ENCODE peak calls at places on chromosomes 12 and 14, in nine cellular contexts. S is lower leg skin, Z is A549, F is Peyer's patch, J is IMR-90, B is uterus, X is prostate gland, G is body of pancreas, N is GM12892. U is an unnamed sample.

GRCh38 chr12:123972448-123973401 is at the start of the genes CCDC92 and ZNF664:
- DNase-seq in S (peak; percentile 79), Z (peak; percentile 94), F (peak; percentile 98), J (peak; percentile 90), B (peak; percentile 94), X (peak; percentile 91), G (peak; percentile 96), N (peak; percentile 96), U (peak; percentile 95)

GRCh38 chr12:129911437-129912049 is 7.7 kb upstream of the TMEM132D start:
- DNase-seq in S (no peak), Z (peak; percentile 59), F (no peak), J (no peak), B (no peak), X (peak; percentile 27), G (peak; percentile 75), N (peak; percentile 43), U (peak; percentile 59)

GRCh38 chr12:7642287-7642686 is 23.4 kb downstream of the APOBEC1 start:
- DNase-seq in S (no peak), Z (no peak), F (no peak), J (no peak), B (no peak), X (no peak), G (no peak), N (no peak), U (no peak)

GRCh38 chr14:24944800-24945199 is 105.1 kb downstream of the STXBP6 start:
- DNase-seq in S (no peak), Z (no peak), F (no peak), J (no peak), B (no peak), X (peak; percentile 34), G (no peak), N (no peak), U (no peak)

GRCh38 chr14:86865934-86866333 is 1127.0 kb downstream of the GALC start:
- DNase-seq in S (no peak), Z (no peak), F (no peak), J (no peak), B (no peak), X (no peak), G (no peak), N (no peak), U (no peak)

GRCh38 chr12:29146201-29146600 is 2.9 kb upstream of the FAR2 start:
- DNase-seq in S (no peak), Z (no peak), F (no peak), J (no peak), B (no peak), X (no peak), G (no peak), N (no peak), U (no peak)

GRCh38 chr12:116194935-116195431 is 82.5 kb downstream of the MED13L start:
- DNase-seq in S (no peak), Z (peak; percentile 14), F (no peak), J (no peak), B (no peak), X (no peak), G (no peak), N (peak; percentile 11), U (no peak)

GRCh38 chr12:54195736-54196347 is 7.1 kb upstream of the SMUG1 start:
- DNase-seq in S (no peak), Z (no peak), F (no peak), J (peak; percentile 70), B (no peak), X (no peak), G (no peak), N (no peak), U (peak; percentile 46)

GRCh38 chr12:46101121-46101869 is 110.9 kb upstream of the SCAF11 start:
- DNase-seq in S (no peak), Z (peak; percentile 51), F (no peak), J (no peak), B (no peak), X (no peak), G (no peak), N (no peak), U (no peak)

GRCh38 chr12:9692909-9693308 is 23.4 kb downstream of the CLEC2D start:
- DNase-seq in S (no peak), Z (no peak), F (no peak), J (no peak), B (no peak), X (no peak), G (no peak), N (no peak), U (no peak)

GRCh38 chr12:9615420-9616135 is 7.9 kb upstream of the KLRB1 start:
- DNase-seq in S (no peak), Z (no peak), F (no peak), J (no peak), B (no peak), X (no peak), G (no peak), N (no peak), U (no peak)

GRCh38 chr12:75944097-75944904 is 87.3 kb downstream of the PHLDA1 start:
- DNase-seq in S (no peak), Z (peak; percentile 94), F (no peak), J (peak; percentile 95), B (no peak), X (no peak), G (no peak), N (no peak), U (no peak)
- TF ChIP-seq POLR2A in S (no peak), Z (no peak), F (no peak), J (peak; percentile 22), B (no peak), X (no peak), G (no peak), N (no peak), U (no peak)

GRCh38 chr12:107684990-107685359 is 624 bp upstream of the PWP1 start:
- DNase-seq in S (no peak), Z (peak; percentile 71), F (no peak), J (peak; percentile 35), B (no peak), X (no peak), G (peak; percentile 34), N (no peak), U (no peak)
- TF ChIP-seq POLR2A in S (no peak), Z (no peak), F (no peak), J (no peak), B (no peak), X (no peak), G (no peak), N (no peak), U (no peak)

GRCh38 chr14:100370003-100370402 is 46.9 kb downstream of the SLC25A47 start:
- DNase-seq in S (no peak), Z (no peak), F (no peak), J (no peak), B (no peak), X (no peak), G (no peak), N (no peak), U (no peak)

GRCh38 chr14:100374891-100375272 is 51.7 kb downstream of the SLC25A47 start:
- DNase-seq in S (no peak), Z (no peak), F (no peak), J (peak; percentile 20), B (no peak), X (no peak), G (no peak), N (no peak), U (no peak)

GRCh38 chr14:100371773-100372172 is 48.6 kb downstream of the SLC25A47 start:
- DNase-seq in S (no peak), Z (no peak), F (no peak), J (no peak), B (no peak), X (no peak), G (no peak), N (no peak), U (no peak)

GRCh38 chr14:100374270-100374669 is 51.1 kb downstream of the SLC25A47 start:
- DNase-seq in S (no peak), Z (no peak), F (no peak), J (no peak), B (no peak), X (no peak), G (no peak), N (no peak), U (no peak)

GRCh38 chr14:100372357-100373048 is 49.4 kb downstream of the SLC25A47 start:
- DNase-seq in S (no peak), Z (no peak), F (no peak), J (no peak), B (no peak), X (no peak), G (no peak), N (no peak), U (no peak)
- TF ChIP-seq POLR2A in S (no peak), Z (no peak), F (no peak), J (no peak), B (no peak), X (no peak), G (no peak), N (no peak), U (no peak)

DNA sequence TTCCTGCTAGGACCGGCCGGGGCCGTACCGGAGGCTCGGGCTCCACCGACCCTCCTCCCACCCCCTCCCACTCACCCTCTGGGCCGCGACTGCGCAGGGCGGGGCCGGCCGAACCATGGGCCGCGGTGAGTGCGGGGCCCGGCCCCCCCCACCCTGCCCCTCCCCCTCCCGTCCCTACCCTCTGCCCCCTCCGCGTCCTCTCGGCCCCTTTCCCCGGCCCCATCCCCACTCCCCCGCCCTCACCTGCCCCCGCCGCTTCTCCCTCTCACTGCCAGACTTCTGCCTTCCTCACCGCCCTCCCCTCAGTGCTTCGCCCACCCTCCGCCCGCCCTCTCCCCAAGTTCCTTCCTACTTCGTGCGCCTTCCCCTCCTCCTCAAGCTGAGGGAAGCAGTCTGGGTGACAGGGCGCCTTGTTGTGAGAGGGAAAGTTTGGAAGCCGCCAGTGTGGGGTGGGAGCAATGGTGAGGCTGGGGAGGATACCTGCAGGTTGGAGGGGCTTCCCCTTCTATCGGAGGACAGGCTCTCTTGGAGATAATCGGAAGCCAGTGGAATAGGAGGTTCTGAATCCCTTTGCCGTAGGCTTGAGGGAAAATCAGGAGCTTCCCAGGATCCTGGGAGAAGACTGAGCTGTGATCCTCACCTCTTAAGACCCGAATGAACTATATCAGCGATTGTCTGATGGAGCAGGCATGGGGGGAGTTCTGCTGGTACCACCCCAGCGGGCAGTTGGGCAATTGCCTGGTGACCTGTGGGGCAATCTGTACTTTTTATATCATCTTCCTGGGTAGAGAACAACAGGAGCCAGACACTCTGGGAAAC is 472 bp downstream of the MBD6 start:
- DNase-seq in S (peak; percentile 70), Z (peak; percentile 46), F (no peak), J (peak; percentile 49), B (peak; percentile 66), X (peak; percentile 48), G (peak; percentile 48), N (no peak), U (no peak)
- TF ChIP-seq POLR2A in S (no peak), Z (peak; percentile 78), F (peak; percentile 51), J (no peak), B (no peak), X (peak; percentile 59), G (no peak), N (peak; percentile 55), U (no peak)

GRCh38 chr14:96204151-96205058 is at the start of gene BDKRB2:
- DNase-seq in S (peak; percentile 62), Z (peak; percentile 76), F (peak; percentile 88), J (peak; percentile 92), B (peak; percentile 61), X (peak; percentile 83), G (peak; percentile 89), N (no peak), U (peak; percentile 97)
- TF ChIP-seq POLR2A in S (no peak), Z (peak; percentile 43), F (peak; percentile 95), J (peak; percentile 93), B (peak; percentile 79), X (peak; percentile 89), G (peak; percentile 91), N (no peak), U (peak; percentile 48)

U was measured in H54.